ENCODE peak calls at places on chromosomes 16 and 17, in nine cellular contexts. C is suprapubic skin; X is stomach; E is brain microvascular endothelial cell; L is BJ; D is ovary; G is endothelial cell of umbilical vein; K is CD8-positive, alpha-beta T cell; J is fibroblast of the aortic adventitia. O is an unnamed sample.

GRCh38 chr16:16144416-16144815 is 78.9 kb downstream of the ABCC6 start:
- DNase-seq in C (no peak), X (no peak), E (no peak), L (no peak), D (no peak), G (no peak), K (no peak), J (no peak), O (no peak)

GRCh38 chr16:4800290-4801041 is 2.0 kb downstream of the ROGDI start:
- DNase-seq in C (no peak), X (peak; percentile 84), E (no peak), L (no peak), D (peak; percentile 28), G (no peak), K (no peak), J (no peak), O (no peak)

GRCh38 chr17:47717845-47718621 is 15.0 kb upstream of the TBX21 start:
- DNase-seq in C (no peak), X (no peak), E (no peak), L (no peak), D (no peak), G (no peak), K (no peak), J (no peak), O (no peak)

GRCh38 chr17:67585077-67585602 is 132.6 kb upstream of the NOL11 start:
- DNase-seq in C (no peak), X (no peak), E (no peak), L (no peak), D (no peak), G (peak; percentile 40), K (no peak), J (no peak), O (no peak)

GRCh38 chr16:15757630-15758251 is 99.1 kb downstream of the MYH11 start:
- DNase-seq in C (no peak), X (no peak), E (no peak), L (no peak), D (no peak), G (no peak), K (no peak), J (no peak), O (peak; percentile 14)

GRCh38 chr17:42667088-42667951 is 8.2 kb downstream of the TUBG2 start:
- DNase-seq in C (no peak), X (peak; percentile 60), E (no peak), L (no peak), D (no peak), G (peak; percentile 49), K (no peak), J (peak; percentile 82), O (no peak)

GRCh38 chr17:1362065-1362848 is 37.8 kb downstream of the YWHAE start:
- DNase-seq in C (no peak), X (no peak), E (no peak), L (no peak), D (no peak), G (peak; percentile 38), K (peak; percentile 22), J (peak; percentile 31), O (peak; percentile 47)

GRCh38 chr16:72897707-72898106 is 150.2 kb downstream of the ZFHX3 start:
- DNase-seq in C (no peak), X (no peak), E (no peak), L (no peak), D (no peak), G (no peak), K (no peak), J (no peak), O (no peak)

GRCh38 chr17:45305532-45306087 is 11.2 kb downstream of the MAP3K14 start:
- DNase-seq in C (no peak), X (no peak), E (peak; percentile 71), L (no peak), D (no peak), G (no peak), K (no peak), J (no peak), O (no peak)

GRCh38 chr16:50282955-50283631 is 16.7 kb downstream of the ADCY7 start:
- DNase-seq in C (no peak), X (no peak), E (no peak), L (no peak), D (no peak), G (no peak), K (no peak), J (no peak), O (no peak)

GRCh38 chr16:30937692-30938091 is 11.2 kb upstream of the ORAI3 start:
- DNase-seq in C (no peak), X (no peak), E (no peak), L (no peak), D (no peak), G (no peak), K (no peak), J (no peak), O (no peak)

GRCh38 chr16:15644306-15644961 is 1.5 kb upstream of the MARF1 start:
- DNase-seq in C (no peak), X (no peak), E (no peak), L (no peak), D (no peak), G (no peak), K (no peak), J (no peak), O (peak; percentile 18)

GRCh38 chr17:36869856-36870617 is 67.2 kb upstream of the LHX1 start:
- DNase-seq in C (no peak), X (no peak), E (peak; percentile 20), L (no peak), D (no peak), G (no peak), K (no peak), J (peak; percentile 18), O (no peak)

GRCh38 chr16:29911676-29912010 is 11.4 kb downstream of the ASPHD1 start:
- DNase-seq in C (peak; percentile 48), X (no peak), E (no peak), L (no peak), D (no peak), G (no peak), K (no peak), J (no peak), O (no peak)

DNA sequence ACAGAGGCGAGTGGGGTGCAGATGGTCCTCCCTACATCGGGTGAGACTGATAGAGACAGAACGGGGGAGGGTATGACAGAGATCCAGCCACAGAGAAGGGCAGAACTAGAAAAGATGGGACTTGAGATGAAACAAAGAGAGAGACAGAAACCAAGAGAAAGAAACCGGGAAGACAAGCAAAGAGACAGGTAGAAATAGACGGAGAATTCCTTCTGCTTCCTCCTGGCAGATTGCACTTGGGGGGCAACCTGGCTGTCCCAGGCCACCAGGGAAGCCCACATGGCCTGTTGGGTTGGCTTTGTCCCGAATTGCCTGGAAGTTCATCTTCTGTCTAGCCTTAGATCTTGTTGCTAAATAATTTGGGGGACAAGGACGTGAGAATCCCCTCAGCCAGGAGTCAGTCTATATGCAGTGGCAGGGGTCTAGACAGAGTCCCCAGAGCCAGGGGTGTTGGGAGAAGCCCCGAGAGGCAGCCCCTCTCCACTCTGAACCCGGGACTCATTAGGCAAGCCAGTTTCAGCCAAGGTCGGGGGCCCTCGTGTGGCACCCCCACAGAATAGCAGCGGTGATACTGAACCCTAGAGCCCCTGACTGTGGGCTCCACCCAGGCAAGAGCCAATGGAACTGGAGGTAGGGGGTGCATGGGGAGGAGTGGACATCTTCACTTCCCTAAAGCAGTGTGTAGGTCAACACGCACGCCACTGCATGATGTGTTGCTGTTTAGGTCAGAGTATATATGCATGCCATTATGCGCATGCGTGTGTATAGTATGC is 626 bp upstream of the TSPOAP1 start:
- DNase-seq in C (no peak), X (peak; percentile 37), E (no peak), L (no peak), D (no peak), G (no peak), K (peak; percentile 76), J (no peak), O (peak; percentile 92)
- TF ChIP-seq CTCF in C (no peak), X (no peak), E (peak; percentile 52), L (peak; percentile 36), D (no peak), G (no peak), K (peak; percentile 84), J (no peak), O (peak; percentile 78)

GRCh38 chr17:13931752-13932477 is 137.4 kb upstream of the COX10 start:
- DNase-seq in C (peak; percentile 88), X (peak; percentile 39), E (peak; percentile 4), L (peak; percentile 18), D (no peak), G (no peak), K (no peak), J (peak; percentile 84), O (peak; percentile 7)

GRCh38 chr17:13933597-13934276 is 135.6 kb upstream of the COX10 start:
- DNase-seq in C (no peak), X (no peak), E (peak; percentile 3), L (no peak), D (no peak), G (no peak), K (no peak), J (no peak), O (no peak)

GRCh38 chr17:13925579-13925978 is 143.7 kb upstream of the COX10 start:
- DNase-seq in C (no peak), X (no peak), E (no peak), L (no peak), D (no peak), G (no peak), K (no peak), J (no peak), O (no peak)

GRCh38 chr17:13931111-13931526 is 138.2 kb upstream of the COX10 start:
- DNase-seq in C (no peak), X (no peak), E (no peak), L (peak; percentile 42), D (no peak), G (no peak), K (no peak), J (peak; percentile 45), O (no peak)
- H3K4me3 ChIP-seq in C (no peak overlapping the region), X (no peak overlapping the region), E (no peak overlapping the region), L (no peak overlapping the region), D (no peak overlapping the region), G (no peak overlapping the region), K (no peak overlapping the region), J (no peak overlapping the region), O (no peak overlapping the region)

GRCh38 chr17:29042679-29043538 is at the start of gene PIPOX:
- DNase-seq in C (no peak), X (no peak), E (peak; percentile 12), L (no peak), D (no peak), G (peak; percentile 54), K (no peak), J (no peak), O (peak; percentile 54)
- TF ChIP-seq CTCF in C (no peak), X (no peak), E (peak; percentile 51), L (peak; percentile 6), D (no peak), G (peak; percentile 4), K (no peak), J (no peak), O (no peak)

DNA sequence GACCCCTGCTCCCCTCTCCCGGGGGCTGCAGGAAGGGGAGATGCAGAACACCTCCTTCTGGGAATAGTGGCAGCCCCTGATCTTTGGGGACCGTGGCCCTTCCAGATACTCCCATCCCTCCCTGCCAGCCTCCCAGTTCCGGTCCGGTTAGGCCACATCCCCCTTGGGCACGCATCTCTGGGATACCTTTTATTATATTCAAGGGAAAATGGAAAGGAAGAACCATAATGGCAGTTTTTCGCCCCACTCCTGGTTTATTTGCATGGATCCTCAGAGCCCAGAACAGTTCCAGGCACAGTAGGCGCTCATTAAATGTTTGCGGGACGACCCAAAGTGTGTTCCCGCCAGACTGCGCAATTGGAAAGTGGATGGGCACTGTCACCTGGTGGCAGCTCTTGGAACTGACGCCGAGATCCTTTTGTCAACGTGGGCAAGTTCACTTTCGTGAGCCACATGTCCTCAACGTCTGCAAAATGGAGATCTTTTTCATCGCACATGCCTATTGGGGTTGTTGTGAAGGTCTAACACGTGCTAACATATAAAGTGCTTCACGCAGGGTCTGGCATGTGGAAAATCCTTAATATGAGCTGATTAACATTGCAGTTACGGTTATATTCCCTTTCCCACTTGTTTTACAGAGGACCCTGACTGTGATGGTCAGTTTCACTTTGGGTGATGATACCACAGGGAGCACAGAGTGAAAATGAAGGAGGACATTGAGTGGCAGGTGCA is 1.6 kb upstream of the GPRC5B start:
- DNase-seq in C (peak; percentile 87), X (peak; percentile 78), E (peak; percentile 75), L (no peak), D (peak; percentile 75), G (peak; percentile 84), K (peak; percentile 80), J (peak; percentile 83), O (peak; percentile 74)
- H3K4me3 ChIP-seq in C (peak overlapping the region; percentile 58), X (peak overlapping the region; percentile 69), E (peak overlapping the region; percentile 20), L (no peak overlapping the region), D (peak overlapping the region; percentile 62), G (no peak overlapping the region), K (peak overlapping the region; percentile 72), J (peak overlapping the region; percentile 22), O (no peak overlapping the region)

O was measured in OCI-LY7.